ENCODE peak calls at places on chromosomes 11 and 22, in six cellular contexts. I is left ventricle myocardium inferior, Q is keratinocyte, R is GM23248, G is foreskin keratinocyte, J is pancreas. K is an unnamed sample. For H3K27me3, the result is how much of the 10 kb centered on the place peaks cover.

GRCh38 chr11:65279713-65280459 is 18.1 kb downstream of the POLA2 start:
- DNase-seq in I (no peak), Q (peak), R (peak), G (peak), J (no peak), K (no peak)

GRCh38 chr22:24402460-24403192 is 24.8 kb upstream of the ADORA2A start:
- DNase-seq in I (peak), Q (peak), R (peak), G (peak), J (peak), K (no peak)

GRCh38 chr11:117449111-117449693 is 121.5 kb downstream of the CEP164 start:
- DNase-seq in I (no peak), Q (no peak), R (peak), G (no peak), J (no peak), K (no peak)

GRCh38 chr11:69430566-69430965 is 50.9 kb upstream of the LINC01488 start:
- DNase-seq in I (no peak), Q (no peak), R (peak), G (no peak), J (no peak), K (no peak)

GRCh38 chr11:34960277-34960676 is 43.9 kb downstream of the PDHX start:
- DNase-seq in I (peak), Q (no peak), R (no peak), G (no peak), J (no peak), K (no peak)

GRCh38 chr11:30392221-30392784 is 69.4 kb downstream of the ARL14EP start:
- DNase-seq in I (no peak), Q (no peak), R (no peak), G (no peak), J (no peak), K (no peak)

GRCh38 chr11:72657356-72657755 is 16.9 kb downstream of the PDE2A start:
- DNase-seq in I (no peak), Q (no peak), R (no peak), G (no peak), J (no peak), K (no peak)

GRCh38 chr11:111429066-111429506 is 50.0 kb upstream of the POU2AF1 start:
- DNase-seq in I (peak), Q (peak), R (peak), G (no peak), J (peak), K (no peak)

GRCh38 chr22:25979968-25980367 is 189.3 kb upstream of the SEZ6L start:
- DNase-seq in I (no peak), Q (no peak), R (no peak), G (no peak), J (no peak), K (no peak)

GRCh38 chr11:60866911-60867870 is at the start of gene ZP1:
- DNase-seq in I (no peak), Q (no peak), R (no peak), G (no peak), J (no peak), K (no peak)

GRCh38 chr11:134414036-134414731 is 2.1 kb upstream of the B3GAT1 start:
- DNase-seq in I (no peak), Q (no peak), R (no peak), G (no peak), J (no peak), K (no peak)

DNA sequence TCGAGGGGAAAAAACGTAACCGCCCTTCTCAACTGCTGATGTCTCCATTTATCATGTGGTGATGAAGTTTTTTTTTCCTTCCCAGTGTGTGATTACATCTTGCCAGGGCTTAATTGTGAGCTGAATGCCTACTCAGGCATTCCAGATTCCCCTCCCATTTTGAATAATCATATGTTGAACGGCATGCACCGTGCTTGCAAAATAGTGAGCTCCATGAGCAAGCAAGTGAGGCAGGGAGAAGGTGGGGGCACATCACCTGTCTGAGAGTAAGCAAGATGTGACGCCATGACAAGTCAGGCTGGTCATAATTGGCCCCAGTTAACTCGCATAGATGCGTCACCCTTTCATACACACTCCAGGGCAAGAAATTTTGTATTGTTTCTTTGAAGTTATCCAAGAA is 2.7 kb upstream of the TOB2 start:
- DNase-seq in I (no peak), Q (no peak), R (peak), G (no peak), J (no peak), K (no peak)
- H3K27ac ChIP-seq in I (peak), Q (no peak), R (no peak), G (no peak), J (no peak), K (no peak)

DNA sequence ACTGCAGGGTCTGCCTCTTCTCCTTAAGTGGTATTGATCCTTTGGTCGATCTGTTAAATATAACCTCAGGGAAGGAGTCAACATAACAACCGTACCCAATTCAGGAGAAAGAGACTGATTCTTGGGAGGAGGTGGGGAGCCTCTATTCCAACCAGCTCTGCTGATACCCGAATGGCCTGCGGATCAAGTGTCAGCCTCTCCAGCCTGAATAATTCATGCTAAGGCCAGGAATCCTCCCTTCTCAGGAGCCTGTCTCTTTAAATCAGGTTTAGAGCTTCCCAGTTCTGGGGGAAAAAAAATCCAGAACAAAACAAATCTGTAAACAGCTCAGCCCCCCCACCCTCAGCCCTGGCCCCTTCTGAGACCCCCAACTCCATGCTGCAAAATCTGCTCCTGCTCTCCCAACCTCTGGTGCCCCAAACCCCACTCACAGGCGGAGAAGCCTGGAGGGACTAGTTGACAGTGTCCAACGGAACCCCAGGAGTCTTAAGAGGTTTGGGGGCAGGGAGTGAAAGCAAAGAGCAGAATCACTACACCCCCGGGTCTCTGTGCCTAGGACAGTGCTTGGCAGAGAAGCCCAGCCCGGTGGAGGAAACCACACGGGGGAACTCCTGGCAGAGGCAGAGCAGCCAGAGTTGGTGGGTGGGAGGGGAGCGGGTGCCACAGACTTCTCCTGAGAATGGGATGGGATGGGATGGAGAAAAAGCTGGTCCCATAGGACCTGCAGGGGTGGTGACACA is 853 bp upstream of the TPBGL start:
- DNase-seq in I (no peak), Q (no peak), R (no peak), G (no peak), J (peak), K (no peak)
- H3K27me3 ChIP-seq in I (half or more), Q (half or more), R (under half), G (half or more), J (under half), K (under half)

GRCh38 chr11:20474176-20474950 is 86.8 kb downstream of the PRMT3 start:
- DNase-seq in I (peak), Q (no peak), R (no peak), G (no peak), J (no peak), K (peak)
- H3K27ac ChIP-seq in I (peak), Q (peak), R (no peak), G (no peak), J (no peak), K (no peak)

GRCh38 chr11:128893578-128894295 is 2.6 kb downstream of the KCNJ5 start:
- DNase-seq in I (no peak), Q (no peak), R (no peak), G (no peak), J (no peak), K (no peak)
- H3K27me3 ChIP-seq in I (under half), Q (under half), R (under half), G (under half), J (under half), K (half or more)

GRCh38 chr11:15871904-15872303 is 484.4 kb downstream of the SOX6 start:
- DNase-seq in I (no peak), Q (no peak), R (no peak), G (no peak), J (no peak), K (peak)
- H3K27ac ChIP-seq in I (no peak), Q (no peak), R (no peak), G (no peak), J (no peak), K (no peak)

GRCh38 chr11:106937113-106937512 is 81.2 kb downstream of the GUCY1A2 start:
- DNase-seq in I (no peak), Q (no peak), R (peak), G (no peak), J (no peak), K (no peak)

GRCh38 chr11:106943089-106943488 is 75.2 kb downstream of the GUCY1A2 start:
- DNase-seq in I (no peak), Q (no peak), R (no peak), G (no peak), J (no peak), K (no peak)

GRCh38 chr11:106939157-106939556 is 79.1 kb downstream of the GUCY1A2 start:
- DNase-seq in I (no peak), Q (no peak), R (no peak), G (no peak), J (no peak), K (no peak)
- H3K27me3 ChIP-seq in I (under half), Q (under half), R (under half), G (under half), J (under half), K (under half)

GRCh38 chr22:46791201-46791731 is 28.8 kb downstream of the TBC1D22A start:
- DNase-seq in I (no peak), Q (no peak), R (peak), G (peak), J (no peak), K (no peak)
- H3K27ac ChIP-seq in I (peak), Q (peak), R (peak), G (peak), J (peak), K (no peak)

GRCh38 chr22:22706253-22706940 is 62.0 kb downstream of the GGTLC2 start:
- DNase-seq in I (no peak), Q (no peak), R (no peak), G (no peak), J (peak), K (no peak)
- H3K27me3 ChIP-seq in I (half or more), Q (under half), R (under half), G (under half), J (under half), K (under half)

GRCh38 chr22:46752286-46752685 is 10.2 kb upstream of the TBC1D22A start:
- DNase-seq in I (no peak), Q (no peak), R (no peak), G (no peak), J (peak), K (no peak)
- H3K27ac ChIP-seq in I (peak), Q (no peak), R (no peak), G (no peak), J (no peak), K (no peak)

GRCh38 chr11:17554487-17554886 is 7.4 kb downstream of the OTOG start:
- DNase-seq in I (no peak), Q (no peak), R (no peak), G (no peak), J (no peak), K (no peak)

GRCh38 chr11:17553249-17553546 is 6.1 kb downstream of the OTOG start:
- DNase-seq in I (no peak), Q (no peak), R (no peak), G (no peak), J (no peak), K (no peak)

GRCh38 chr11:17551347-17552040 is 4.4 kb downstream of the OTOG start:
- DNase-seq in I (no peak), Q (no peak), R (no peak), G (no peak), J (no peak), K (no peak)

GRCh38 chr11:17552041-17552355 is 4.9 kb downstream of the OTOG start:
- DNase-seq in I (no peak), Q (no peak), R (no peak), G (no peak), J (no peak), K (no peak)

GRCh38 chr11:17552392-17553248 is 5.6 kb downstream of the OTOG start:
- DNase-seq in I (no peak), Q (no peak), R (no peak), G (no peak), J (no peak), K (no peak)
- H3K27me3 ChIP-seq in I (half or more), Q (under half), R (under half), G (under half), J (under half), K (under half)